ENCODE peak calls at places on chromosomes 7 and 10, in four cellular contexts. One of them, this sample, is unnamed.

GRCh38 chr10:6002809-6003500 is 25.6 kb upstream of the IL15RA start:
- DNase-seq in H1: peak
- DNase-seq in K562: no peak
- DNase-seq in GM12878: no peak
- DNase-seq in this sample: no peak

GRCh38 chr7:138459300-138460175 is 521 bp upstream of the TRIM24 start:
- DNase-seq in H1: peak
- DNase-seq in K562: peak
- DNase-seq in GM12878: peak
- DNase-seq in this sample: no peak

GRCh38 chr10:5594271-5595036 is 69.7 kb downstream of the CALML3 start:
- DNase-seq in H1: no peak
- DNase-seq in K562: no peak
- DNase-seq in GM12878: no peak
- DNase-seq in this sample: peak

GRCh38 chr10:118471863-118472262 is 123.6 kb downstream of the PRLHR start:
- DNase-seq in H1: no peak
- DNase-seq in K562: no peak
- DNase-seq in GM12878: no peak
- DNase-seq in this sample: no peak

GRCh38 chr7:42174391-42174848 is 62.6 kb downstream of the GLI3 start:
- DNase-seq in H1: no peak
- DNase-seq in K562: no peak
- DNase-seq in GM12878: no peak
- DNase-seq in this sample: no peak

GRCh38 chr7:44973610-44974401 is 5.0 kb downstream of the MYO1G start:
- DNase-seq in H1: no peak
- DNase-seq in K562: peak
- DNase-seq in GM12878: no peak
- DNase-seq in this sample: peak

GRCh38 chr7:15306286-15306685 is 255.5 kb downstream of the AGMO start:
- DNase-seq in H1: no peak
- DNase-seq in K562: no peak
- DNase-seq in GM12878: no peak
- DNase-seq in this sample: no peak

GRCh38 chr7:70676243-70676642 is 455.7 kb upstream of the GALNT17 start:
- DNase-seq in H1: no peak
- DNase-seq in K562: no peak
- DNase-seq in GM12878: no peak
- DNase-seq in this sample: no peak

GRCh38 chr10:114179747-114180146 is 594 bp downstream of the TDRD1 start:
- DNase-seq in H1: no peak
- DNase-seq in K562: no peak
- DNase-seq in GM12878: no peak
- DNase-seq in this sample: no peak

GRCh38 chr10:15325243-15326002 is 45.7 kb downstream of the FAM171A1 start:
- DNase-seq in H1: no peak
- DNase-seq in K562: peak
- DNase-seq in GM12878: no peak
- DNase-seq in this sample: no peak

GRCh38 chr10:88070080-88070880 is 206.9 kb downstream of the PTEN start:
- DNase-seq in H1: no peak
- DNase-seq in K562: no peak
- DNase-seq in GM12878: peak
- DNase-seq in this sample: no peak

GRCh38 chr10:43594944-43595589 is 11.2 kb upstream of the ZNF485 start:
- DNase-seq in H1: no peak
- DNase-seq in K562: no peak
- DNase-seq in GM12878: peak
- DNase-seq in this sample: no peak

GRCh38 chr7:84746347-84746746 is 440.5 kb downstream of the SEMA3D start:
- DNase-seq in H1: no peak
- DNase-seq in K562: no peak
- DNase-seq in GM12878: no peak
- DNase-seq in this sample: peak

DNA sequence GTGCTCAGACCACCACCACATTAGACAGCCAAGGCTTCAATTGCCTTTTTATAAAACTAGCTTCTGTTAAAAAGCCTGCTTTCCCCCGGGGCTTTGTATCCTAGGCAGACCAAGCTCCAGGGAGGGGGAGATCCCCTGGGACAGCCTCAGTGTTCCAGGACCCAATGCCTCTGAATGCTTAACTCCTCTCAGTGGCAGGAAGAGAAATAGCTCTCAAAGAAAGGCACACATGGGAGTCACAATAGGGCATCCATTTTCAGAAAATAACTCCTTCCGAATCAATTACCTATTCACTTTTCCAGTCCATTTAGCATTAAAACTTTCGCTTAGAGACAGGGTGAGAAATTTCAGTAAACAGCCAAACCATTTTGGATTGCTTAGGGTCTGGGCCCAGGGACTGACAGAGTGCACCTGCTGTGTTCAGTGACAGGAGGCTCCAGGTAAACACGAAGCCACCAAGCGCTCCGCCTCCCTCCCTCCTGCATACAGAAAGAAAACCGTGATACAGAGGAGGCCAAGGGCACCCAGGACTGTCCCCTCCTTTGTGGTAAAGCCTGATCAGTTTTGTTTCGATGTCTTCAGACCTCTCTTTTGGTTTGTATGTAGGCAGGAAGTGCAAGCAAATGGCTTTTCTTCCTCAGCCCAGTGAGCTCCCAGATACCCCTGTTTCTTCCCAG is 599.7 kb downstream of the KCNMA1 start:
- DNase-seq in H1: peak
- DNase-seq in K562: no peak
- DNase-seq in GM12878: no peak
- DNase-seq in this sample: no peak
- TF ChIP-seq RFX5 in H1: no peak
- TF ChIP-seq RFX5 in K562: no peak
- TF ChIP-seq RFX5 in GM12878: no peak
- TF ChIP-seq RFX5 in this sample: no peak

DNA sequence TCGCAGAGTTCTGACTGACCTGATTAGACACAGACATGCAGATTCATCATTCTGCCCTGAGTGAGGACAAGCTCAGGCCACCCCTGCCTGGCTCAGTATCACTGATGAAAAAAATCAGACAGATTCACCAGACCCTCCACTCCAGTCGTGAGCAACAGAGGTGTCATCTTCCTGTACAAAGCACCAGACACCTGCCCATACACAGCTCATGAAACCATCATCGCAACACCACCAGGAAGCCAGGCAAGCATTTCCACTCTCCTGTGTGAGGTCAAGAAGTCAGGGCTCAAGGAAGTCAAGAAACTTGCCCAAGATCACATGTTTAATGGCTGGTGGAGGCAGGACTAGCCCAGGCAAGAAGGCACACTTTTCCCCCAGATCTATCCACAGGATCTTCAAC is 163.0 kb downstream of the CALN1 start:
- DNase-seq in H1: no peak
- DNase-seq in K562: no peak
- DNase-seq in GM12878: no peak
- DNase-seq in this sample: no peak
- TF ChIP-seq NRF1 in H1: no peak
- TF ChIP-seq NRF1 in K562: no peak
- TF ChIP-seq NRF1 in GM12878: no peak
- TF ChIP-seq NRF1 in this sample: no peak

DNA sequence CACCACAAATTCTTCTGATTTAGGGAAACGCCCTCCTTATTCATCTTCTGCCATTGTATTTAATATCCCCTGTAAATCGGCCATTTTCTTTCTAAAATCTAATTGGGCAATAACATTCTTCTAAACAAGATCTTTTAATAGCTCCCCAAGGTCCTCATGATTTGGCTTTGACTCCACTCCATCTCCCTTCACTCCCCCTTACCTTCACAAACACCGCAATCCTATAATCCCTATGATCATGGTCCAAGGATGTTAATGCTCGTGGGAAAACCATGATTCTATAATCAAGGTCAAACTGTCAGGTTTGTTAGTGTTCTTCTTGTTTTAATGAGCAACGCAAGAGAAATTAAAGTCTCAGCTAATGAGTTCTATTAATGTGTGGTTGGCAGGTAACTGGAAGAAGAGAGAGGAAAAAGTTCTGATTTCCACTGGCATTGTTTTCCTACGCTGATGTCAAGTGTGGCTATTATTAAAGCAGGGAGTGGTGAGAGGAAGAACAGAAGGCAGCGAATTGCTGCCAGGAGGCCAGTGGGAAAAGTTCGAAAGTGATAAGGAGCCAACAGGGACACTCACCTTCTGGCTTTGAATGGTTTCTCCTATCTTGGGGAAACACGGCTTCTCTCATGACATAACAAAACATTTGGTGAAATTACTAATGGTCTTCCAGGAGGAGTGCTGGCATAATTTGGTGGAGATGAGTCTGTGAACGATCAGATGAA is 28.1 kb downstream of the LRRC72 start:
- DNase-seq in H1: no peak
- DNase-seq in K562: peak
- DNase-seq in GM12878: no peak
- DNase-seq in this sample: no peak
- TF ChIP-seq RFX5 in H1: no peak
- TF ChIP-seq RFX5 in K562: no peak
- TF ChIP-seq RFX5 in GM12878: no peak
- TF ChIP-seq RFX5 in this sample: no peak

DNA sequence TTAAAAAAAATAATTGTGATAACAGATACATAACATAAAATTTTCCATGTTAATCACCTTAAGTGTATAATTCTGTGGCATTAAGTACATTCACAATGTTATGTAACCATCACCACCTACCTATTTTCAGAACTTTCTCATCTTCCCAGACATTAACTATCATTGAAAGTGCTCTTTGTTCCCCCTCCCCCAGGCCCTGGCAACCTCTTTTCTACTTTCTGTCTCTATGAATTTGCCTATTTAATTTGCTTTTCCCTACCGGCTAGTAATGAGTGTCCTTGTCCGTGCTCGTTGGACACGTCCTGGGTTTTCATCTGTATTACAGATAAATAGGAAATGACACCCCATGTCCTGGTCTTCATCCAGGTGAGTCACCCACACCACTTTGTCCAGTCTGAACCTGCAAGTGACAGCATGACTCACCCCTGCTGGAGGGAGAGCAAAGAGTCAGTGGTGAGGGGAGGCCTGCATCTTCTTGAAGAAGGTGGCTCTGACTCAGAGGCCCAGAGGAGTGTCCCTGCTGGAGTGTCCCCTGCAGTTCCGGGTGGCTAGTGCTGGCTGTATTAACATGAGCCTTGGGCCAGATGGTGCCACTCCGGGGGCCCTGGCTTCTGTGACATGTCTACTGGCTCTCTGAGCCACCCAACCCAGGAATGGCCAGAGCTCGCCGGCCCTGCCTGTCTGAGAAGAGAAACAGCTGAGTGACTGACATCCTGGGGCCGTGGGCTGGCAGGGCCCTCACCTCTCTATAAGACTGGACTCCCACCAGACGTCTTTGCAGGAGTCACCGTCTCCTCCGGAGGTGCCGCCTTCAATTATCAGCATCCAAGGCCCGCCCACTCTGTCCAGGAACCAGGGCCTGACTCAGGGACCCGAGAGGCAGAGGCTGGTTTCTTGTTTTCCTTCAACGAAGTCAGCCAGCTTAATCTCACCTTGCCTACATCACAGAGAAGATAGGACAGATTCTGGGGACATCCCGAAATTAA is 503.2 kb upstream of the MKI67 start:
- DNase-seq in H1: no peak
- DNase-seq in K562: peak
- DNase-seq in GM12878: no peak
- DNase-seq in this sample: no peak
- TF ChIP-seq NRF1 in H1: no peak
- TF ChIP-seq NRF1 in K562: peak
- TF ChIP-seq NRF1 in GM12878: no peak
- TF ChIP-seq NRF1 in this sample: no peak

GRCh38 chr10:67659497-67659896 is 36.5 kb downstream of the CTNNA3 start:
- DNase-seq in H1: no peak
- DNase-seq in K562: no peak
- DNase-seq in GM12878: no peak
- DNase-seq in this sample: no peak

GRCh38 chr10:67662415-67662814 is 33.6 kb downstream of the CTNNA3 start:
- DNase-seq in H1: no peak
- DNase-seq in K562: no peak
- DNase-seq in GM12878: no peak
- DNase-seq in this sample: no peak

GRCh38 chr10:67663449-67664087 is 32.4 kb downstream of the CTNNA3 start:
- DNase-seq in H1: no peak
- DNase-seq in K562: no peak
- DNase-seq in GM12878: no peak
- DNase-seq in this sample: no peak

GRCh38 chr10:67657775-67658174 is 38.2 kb downstream of the CTNNA3 start:
- DNase-seq in H1: peak
- DNase-seq in K562: no peak
- DNase-seq in GM12878: no peak
- DNase-seq in this sample: no peak
- TF ChIP-seq RFX5 in H1: no peak
- TF ChIP-seq RFX5 in K562: no peak
- TF ChIP-seq RFX5 in GM12878: no peak
- TF ChIP-seq RFX5 in this sample: no peak